ENCODE peak calls at places on chromosomes 12 and 14, in five cellular contexts. One of them, this sample, is unnamed.

GRCh38 chr12:4997939-4998338 is 45.7 kb upstream of the KCNA5 start:
- DNase-seq in fibroblast of lung: peak; percentile 69
- DNase-seq in Peyer's patch: no peak
- DNase-seq in psoas muscle: peak; percentile 68
- DNase-seq in tibial artery: peak; percentile 89
- DNase-seq in this sample: no peak

GRCh38 chr12:73892181-73892580 is 645.5 kb upstream of the ATXN7L3B start:
- DNase-seq in Peyer's patch: no peak
- DNase-seq in tibial artery: no peak
- DNase-seq in fibroblast of lung: peak; percentile 9
- DNase-seq in psoas muscle: no peak
- DNase-seq in this sample: no peak

GRCh38 chr14:30620178-30620577 is 1.9 kb upstream of the SCFD1 start:
- DNase-seq in tibial artery: no peak
- DNase-seq in psoas muscle: no peak
- DNase-seq in Peyer's patch: no peak
- DNase-seq in fibroblast of lung: peak; percentile 57
- DNase-seq in this sample: no peak

GRCh38 chr12:21818627-21819026 is 44.1 kb upstream of the KCNJ8 start:
- DNase-seq in Peyer's patch: no peak
- DNase-seq in fibroblast of lung: peak; percentile 84
- DNase-seq in psoas muscle: no peak
- DNase-seq in tibial artery: no peak
- DNase-seq in this sample: no peak

GRCh38 chr14:64910847-64911495 is 3.3 kb upstream of the CHURC1 start:
- DNase-seq in psoas muscle: no peak
- DNase-seq in fibroblast of lung: peak; percentile 59
- DNase-seq in Peyer's patch: no peak
- DNase-seq in tibial artery: no peak
- DNase-seq in this sample: no peak

GRCh38 chr14:106875503-106875902 is 1349.1 kb downstream of the TMEM121 start:
- DNase-seq in psoas muscle: no peak
- DNase-seq in Peyer's patch: peak; percentile 59
- DNase-seq in tibial artery: no peak
- DNase-seq in fibroblast of lung: no peak
- DNase-seq in this sample: peak; percentile 81

GRCh38 chr12:3016191-3016590 is 57.0 kb downstream of the TEAD4 start:
- DNase-seq in tibial artery: no peak
- DNase-seq in Peyer's patch: no peak
- DNase-seq in psoas muscle: no peak
- DNase-seq in fibroblast of lung: no peak
- DNase-seq in this sample: no peak

GRCh38 chr14:85529803-85530574 is at the start of gene FLRT2:
- DNase-seq in tibial artery: peak; percentile 80
- DNase-seq in fibroblast of lung: peak; percentile 71
- DNase-seq in Peyer's patch: no peak
- DNase-seq in psoas muscle: peak; percentile 61
- DNase-seq in this sample: peak; percentile 77

GRCh38 chr12:104215638-104216297 is at the start of gene TXNRD1:
- DNase-seq in psoas muscle: peak; percentile 85
- DNase-seq in fibroblast of lung: peak; percentile 81
- DNase-seq in tibial artery: peak; percentile 90
- DNase-seq in Peyer's patch: peak; percentile 80
- DNase-seq in this sample: peak; percentile 97

GRCh38 chr12:53236443-53237111 is 4.6 kb upstream of the RARG start:
- DNase-seq in Peyer's patch: no peak
- DNase-seq in psoas muscle: no peak
- DNase-seq in tibial artery: no peak
- DNase-seq in fibroblast of lung: no peak
- DNase-seq in this sample: no peak

GRCh38 chr14:51305761-51306160 is 65.7 kb downstream of the TMX1 start:
- DNase-seq in Peyer's patch: no peak
- DNase-seq in tibial artery: no peak
- DNase-seq in fibroblast of lung: no peak
- DNase-seq in psoas muscle: no peak
- DNase-seq in this sample: no peak

GRCh38 chr12:124764451-124764850 is 99.2 kb downstream of the SCARB1 start:
- DNase-seq in Peyer's patch: no peak
- DNase-seq in fibroblast of lung: peak; percentile 79
- DNase-seq in psoas muscle: peak; percentile 66
- DNase-seq in tibial artery: no peak
- DNase-seq in this sample: no peak

GRCh38 chr14:60095781-60096450 is 4.2 kb downstream of the PCNX4 start:
- DNase-seq in psoas muscle: no peak
- DNase-seq in fibroblast of lung: peak; percentile 88
- DNase-seq in tibial artery: no peak
- DNase-seq in Peyer's patch: no peak
- DNase-seq in this sample: no peak

GRCh38 chr12:121793501-121793835 is at the start of gene RHOF:
- DNase-seq in Peyer's patch: peak; percentile 78
- DNase-seq in tibial artery: no peak
- DNase-seq in fibroblast of lung: no peak
- DNase-seq in psoas muscle: no peak
- DNase-seq in this sample: peak; percentile 95

GRCh38 chr14:94269156-94269555 is 23.9 kb downstream of the SERPINA10 start:
- DNase-seq in Peyer's patch: no peak
- DNase-seq in tibial artery: no peak
- DNase-seq in psoas muscle: no peak
- DNase-seq in fibroblast of lung: no peak
- DNase-seq in this sample: no peak

DNA sequence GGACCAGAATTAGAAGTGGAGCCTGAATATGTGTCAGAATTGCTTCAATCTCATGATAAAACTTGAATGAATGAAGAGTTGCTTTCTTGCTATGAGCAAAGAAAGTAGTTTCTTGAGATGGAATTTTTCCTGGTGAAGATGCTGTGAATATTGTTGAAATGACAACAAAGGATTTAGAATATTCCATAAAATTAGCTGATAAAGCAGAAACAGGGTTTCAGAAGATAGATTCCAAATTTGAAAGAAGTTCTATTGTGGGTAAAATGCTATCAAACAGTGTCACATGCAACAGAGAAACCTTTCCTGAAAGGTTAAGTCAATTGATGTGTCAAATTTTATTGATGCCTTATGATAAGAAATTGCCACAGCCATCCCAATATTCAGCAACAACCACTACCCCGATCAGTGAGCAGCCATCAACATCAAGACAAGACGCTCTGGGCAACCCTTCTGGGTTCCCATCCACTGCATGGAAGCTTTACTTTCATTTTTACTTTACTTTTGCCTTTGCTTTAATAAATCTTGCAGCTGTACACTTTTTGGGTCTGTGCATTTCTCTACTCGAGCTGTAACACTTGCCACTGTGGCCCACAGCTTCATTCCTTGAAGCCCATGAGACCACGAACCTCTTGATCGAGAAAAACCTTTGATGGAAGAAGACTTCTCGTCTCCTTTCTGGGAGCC is 104.0 kb upstream of the SSTR1 start:
- DNase-seq in tibial artery: no peak
- DNase-seq in psoas muscle: no peak
- DNase-seq in Peyer's patch: no peak
- DNase-seq in fibroblast of lung: no peak
- DNase-seq in this sample: no peak
- TF ChIP-seq CTCF in tibial artery: no peak
- TF ChIP-seq CTCF in psoas muscle: no peak
- TF ChIP-seq CTCF in Peyer's patch: no peak
- TF ChIP-seq CTCF in fibroblast of lung: no peak
- TF ChIP-seq CTCF in this sample: no peak

GRCh38 chr12:128367961-128368360 is 101.0 kb downstream of the TMEM132C start:
- DNase-seq in tibial artery: no peak
- DNase-seq in psoas muscle: no peak
- DNase-seq in fibroblast of lung: no peak
- DNase-seq in Peyer's patch: no peak
- DNase-seq in this sample: no peak

GRCh38 chr12:128365032-128365431 is 98.1 kb downstream of the TMEM132C start:
- DNase-seq in Peyer's patch: no peak
- DNase-seq in tibial artery: no peak
- DNase-seq in psoas muscle: no peak
- DNase-seq in fibroblast of lung: no peak
- DNase-seq in this sample: no peak

DNA sequence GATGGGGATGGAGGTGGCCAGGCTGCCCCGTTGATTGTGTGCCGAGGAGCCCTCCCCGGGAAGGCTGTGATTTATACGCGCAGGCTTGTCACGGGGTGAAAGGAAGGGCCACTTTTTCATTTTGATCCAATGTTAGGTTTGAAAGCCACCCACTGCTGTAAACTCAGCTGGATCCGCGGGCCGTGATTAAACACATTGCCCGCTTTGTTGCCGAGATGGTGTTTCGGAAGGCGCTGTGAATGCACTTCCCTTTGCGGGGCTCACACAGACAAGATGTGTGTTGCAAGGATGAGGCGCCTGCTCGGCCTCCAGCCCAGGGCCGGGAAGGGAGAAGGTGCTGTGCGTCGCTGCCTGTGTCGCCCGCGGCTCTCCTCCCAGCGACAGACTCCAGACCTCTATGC is 98.9 kb downstream of the TMEM132C start:
- DNase-seq in Peyer's patch: no peak
- DNase-seq in tibial artery: no peak
- DNase-seq in fibroblast of lung: no peak
- DNase-seq in psoas muscle: peak; percentile 27
- DNase-seq in this sample: no peak
- H3K4me3 ChIP-seq in Peyer's patch: no peak overlapping the region
- H3K4me3 ChIP-seq in tibial artery: peak overlapping the region; percentile 41
- H3K4me3 ChIP-seq in fibroblast of lung: no peak overlapping the region
- H3K4me3 ChIP-seq in psoas muscle: peak overlapping the region; percentile 44
- H3K4me3 ChIP-seq in this sample: no peak overlapping the region

GRCh38 chr12:84502907-84503787 is 409.5 kb downstream of the SLC6A15 start:
- DNase-seq in tibial artery: no peak
- DNase-seq in psoas muscle: no peak
- DNase-seq in fibroblast of lung: peak; percentile 84
- DNase-seq in Peyer's patch: no peak
- DNase-seq in this sample: no peak

GRCh38 chr12:84502180-84502857 is 410.3 kb downstream of the SLC6A15 start:
- DNase-seq in Peyer's patch: no peak
- DNase-seq in fibroblast of lung: no peak
- DNase-seq in tibial artery: no peak
- DNase-seq in psoas muscle: no peak
- DNase-seq in this sample: no peak

GRCh38 chr12:84492381-84492883 is 420.2 kb downstream of the SLC6A15 start:
- DNase-seq in Peyer's patch: no peak
- DNase-seq in psoas muscle: no peak
- DNase-seq in tibial artery: no peak
- DNase-seq in fibroblast of lung: no peak
- DNase-seq in this sample: no peak

DNA sequence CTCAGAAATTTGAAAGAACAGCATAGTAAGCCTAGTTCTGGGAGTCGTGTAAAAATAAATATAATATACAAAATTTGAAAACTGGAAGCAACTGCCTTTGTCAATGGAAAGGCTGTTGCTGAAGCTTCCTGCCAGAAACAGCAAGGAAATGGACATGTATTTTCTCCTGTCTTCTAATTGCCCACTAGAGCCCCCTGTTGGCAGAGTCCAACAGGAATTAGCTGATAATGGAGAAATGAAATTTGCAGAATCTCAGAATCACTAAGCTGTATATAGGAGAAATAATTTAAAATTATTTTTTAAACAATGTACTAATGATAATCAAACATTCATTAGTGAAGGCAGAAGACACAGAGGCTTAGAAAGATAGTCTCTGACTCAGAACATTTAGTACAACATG is 414.8 kb downstream of the SLC6A15 start:
- DNase-seq in fibroblast of lung: peak; percentile 55
- DNase-seq in tibial artery: no peak
- DNase-seq in Peyer's patch: no peak
- DNase-seq in psoas muscle: no peak
- DNase-seq in this sample: no peak
- TF ChIP-seq CTCF in fibroblast of lung: peak; percentile 56
- TF ChIP-seq CTCF in tibial artery: no peak
- TF ChIP-seq CTCF in Peyer's patch: no peak
- TF ChIP-seq CTCF in psoas muscle: no peak
- TF ChIP-seq CTCF in this sample: peak; percentile 12

GRCh38 chr12:109160873-109161272 is 44.5 kb downstream of the ACACB start:
- DNase-seq in psoas muscle: no peak
- DNase-seq in tibial artery: no peak
- DNase-seq in Peyer's patch: no peak
- DNase-seq in fibroblast of lung: no peak
- DNase-seq in this sample: no peak

GRCh38 chr12:109160433-109160832 is 44.0 kb downstream of the ACACB start:
- DNase-seq in psoas muscle: no peak
- DNase-seq in Peyer's patch: no peak
- DNase-seq in tibial artery: no peak
- DNase-seq in fibroblast of lung: no peak
- DNase-seq in this sample: no peak

GRCh38 chr12:109156586-109156985 is 40.2 kb downstream of the ACACB start:
- DNase-seq in tibial artery: no peak
- DNase-seq in Peyer's patch: no peak
- DNase-seq in psoas muscle: no peak
- DNase-seq in fibroblast of lung: no peak
- DNase-seq in this sample: no peak

GRCh38 chr12:109156036-109156435 is 39.6 kb downstream of the ACACB start:
- DNase-seq in fibroblast of lung: no peak
- DNase-seq in psoas muscle: no peak
- DNase-seq in tibial artery: no peak
- DNase-seq in Peyer's patch: no peak
- DNase-seq in this sample: no peak

GRCh38 chr12:109157986-109158385 is 41.6 kb downstream of the ACACB start:
- DNase-seq in Peyer's patch: no peak
- DNase-seq in psoas muscle: no peak
- DNase-seq in fibroblast of lung: no peak
- DNase-seq in tibial artery: no peak
- DNase-seq in this sample: no peak
- H3K4me3 ChIP-seq in Peyer's patch: no peak overlapping the region
- H3K4me3 ChIP-seq in psoas muscle: no peak overlapping the region
- H3K4me3 ChIP-seq in fibroblast of lung: no peak overlapping the region
- H3K4me3 ChIP-seq in tibial artery: no peak overlapping the region
- H3K4me3 ChIP-seq in this sample: no peak overlapping the region

This sample was measured in spleen.